ENCODE peak calls at places on chromosomes 7 and 10, in seven cellular contexts. O is HEK293T, Q is WTC11, P is HCT116, E is K562, H is GM12878, I is H1. D is an unnamed sample.

GRCh38 chr7:130344248-130344866 is at the start of gene CPA5:
- DNase-seq in O (no peak), Q (no peak), P (no peak), E (no peak), H (no peak), I (no peak), D (no peak)

GRCh38 chr10:11065567-11065966 is 47.9 kb downstream of the CELF2 start:
- DNase-seq in O (no peak), Q (no peak), P (no peak), E (no peak), H (no peak), I (no peak), D (no peak)

GRCh38 chr7:157689269-157690057 is 352.7 kb downstream of the DNAJB6 start:
- DNase-seq in O (no peak), Q (no peak), P (no peak), E (no peak), H (no peak), I (no peak), D (no peak)

GRCh38 chr7:5228066-5228465 is 38.0 kb downstream of the WIPI2 start:
- DNase-seq in O (no peak), Q (no peak), P (no peak), E (no peak), H (no peak), I (no peak), D (no peak)

GRCh38 chr10:10878944-10879343 is 138.7 kb upstream of the CELF2 start:
- DNase-seq in O (no peak), Q (no peak), P (no peak), E (no peak), H (no peak), I (no peak), D (no peak)

GRCh38 chr10:114043532-114044250 is at the start of gene ADRB1:
- DNase-seq in O (peak; percentile 78), Q (peak; percentile 80), P (peak; percentile 53), E (peak; percentile 15), H (peak; percentile 26), I (no peak), D (peak; percentile 28)

GRCh38 chr7:157568785-157569584 is 232.2 kb downstream of the DNAJB6 start:
- DNase-seq in O (no peak), Q (peak; percentile 44), P (no peak), E (no peak), H (no peak), I (no peak), D (peak; percentile 78)

GRCh38 chr7:6227294-6227846 is 45.1 kb downstream of the CYTH3 start:
- DNase-seq in O (no peak), Q (no peak), P (no peak), E (no peak), H (no peak), I (no peak), D (no peak)

GRCh38 chr10:128922172-128922571 is 544.9 kb upstream of the MGMT start:
- DNase-seq in O (no peak), Q (no peak), P (no peak), E (no peak), H (no peak), I (no peak), D (no peak)

GRCh38 chr10:127266431-127266830 is 70.0 kb upstream of the INSYN2A start:
- DNase-seq in O (no peak), Q (no peak), P (no peak), E (no peak), H (no peak), I (no peak), D (no peak)

GRCh38 chr7:31933481-31933880 is 136.7 kb downstream of the PDE1C start:
- DNase-seq in O (no peak), Q (no peak), P (no peak), E (no peak), H (no peak), I (no peak), D (no peak)

GRCh38 chr10:22427101-22427500 is 81.8 kb downstream of the SPAG6 start:
- DNase-seq in O (peak; percentile 27), Q (no peak), P (peak; percentile 79), E (peak; percentile 75), H (no peak), I (no peak), D (no peak)

GRCh38 chr10:70562036-70562710 is 40.4 kb downstream of the PRF1 start:
- DNase-seq in O (no peak), Q (peak; percentile 6), P (no peak), E (no peak), H (no peak), I (no peak), D (no peak)

GRCh38 chr10:61904711-61905445 is 3.4 kb downstream of the ARID5B start:
- DNase-seq in O (peak; percentile 46), Q (no peak), P (no peak), E (peak; percentile 46), H (peak; percentile 75), I (no peak), D (peak; percentile 75)

GRCh38 chr10:118339096-118339495 is 3.0 kb downstream of the FAM204A start:
- DNase-seq in O (no peak), Q (no peak), P (no peak), E (no peak), H (no peak), I (no peak), D (no peak)

GRCh38 chr10:126617208-126617607 is 53.3 kb downstream of the C10orf90 start:
- DNase-seq in O (no peak), Q (no peak), P (no peak), E (no peak), H (no peak), I (no peak), D (no peak)

GRCh38 chr7:43584200-43584586 is 1.3 kb downstream of the STK17A start:
- DNase-seq in O (no peak), Q (no peak), P (no peak), E (no peak), H (no peak), I (no peak), D (peak; percentile 79)

GRCh38 chr10:23035569-23035968 is 59.8 kb upstream of the MSRB2 start:
- DNase-seq in O (peak; percentile 53), Q (peak; percentile 36), P (peak; percentile 21), E (no peak), H (no peak), I (peak; percentile 13), D (peak; percentile 10)

GRCh38 chr7:4472739-4473138 is 209.4 kb upstream of the FOXK1 start:
- DNase-seq in O (no peak), Q (peak; percentile 48), P (no peak), E (no peak), H (no peak), I (no peak), D (no peak)

GRCh38 chr10:69865450-69865849 is 63.7 kb downstream of the COL13A1 start:
- DNase-seq in O (no peak), Q (no peak), P (no peak), E (no peak), H (no peak), I (no peak), D (no peak)

GRCh38 chr7:82229164-82229563 is 214.4 kb downstream of the CACNA2D1 start:
- DNase-seq in O (no peak), Q (no peak), P (no peak), E (no peak), H (no peak), I (no peak), D (no peak)

GRCh38 chr7:92297736-92298135 is 52.0 kb downstream of the ANKIB1 start:
- DNase-seq in O (no peak), Q (no peak), P (no peak), E (no peak), H (no peak), I (no peak), D (no peak)

GRCh38 chr7:111424768-111425167 is 137.5 kb downstream of the IMMP2L start:
- DNase-seq in O (no peak), Q (no peak), P (no peak), E (no peak), H (no peak), I (no peak), D (peak; percentile 54)

GRCh38 chr7:2757361-2757903 is 69.4 kb downstream of the AMZ1 start:
- DNase-seq in O (no peak), Q (no peak), P (peak; percentile 12), E (no peak), H (no peak), I (no peak), D (no peak)

DNA sequence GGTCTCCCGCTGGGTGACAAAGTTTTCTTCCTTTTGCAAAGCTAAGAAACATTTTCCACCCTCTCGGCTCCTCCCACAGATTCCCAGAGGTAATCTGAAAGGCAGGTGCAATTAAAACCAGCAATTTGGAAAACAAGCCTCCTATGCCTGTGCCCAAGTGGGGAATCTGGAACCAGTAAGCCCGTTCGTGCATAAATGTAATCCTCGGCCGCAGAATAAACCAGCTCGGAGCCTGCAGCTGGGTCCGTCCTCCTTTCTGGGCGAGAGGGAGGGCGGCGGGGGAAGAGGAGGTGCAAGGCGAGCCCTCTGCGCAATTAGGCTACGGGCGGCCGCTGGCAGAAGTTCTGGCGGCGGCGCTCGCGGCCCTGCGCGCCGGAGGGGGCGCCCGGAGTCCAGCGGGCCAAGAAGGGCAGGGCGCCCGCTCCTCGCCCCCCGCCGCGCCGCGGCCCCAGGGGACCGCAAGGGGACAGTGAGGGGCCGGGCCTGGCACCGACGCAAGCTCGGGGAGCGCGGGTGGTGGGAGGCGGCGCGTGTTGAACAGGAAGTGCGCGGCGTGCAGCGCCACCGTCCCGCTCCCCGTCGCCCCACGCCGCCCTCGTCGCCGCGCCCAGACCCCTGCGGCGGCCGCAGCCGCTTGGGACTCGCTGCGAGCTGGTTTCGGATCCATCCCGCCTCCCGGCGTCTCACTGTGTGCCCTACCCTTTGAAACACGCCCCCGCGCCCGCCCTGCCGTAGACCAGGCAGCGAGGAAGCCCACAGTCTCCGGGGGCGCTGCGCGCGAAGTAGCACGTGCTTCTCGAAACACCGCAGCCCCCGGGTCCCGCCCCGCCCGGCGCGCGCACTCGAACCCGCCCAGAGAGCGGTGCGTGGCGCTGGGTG is at the start of gene PRKAG2:
- DNase-seq in O (peak; percentile 82), Q (peak; percentile 50), P (no peak), E (no peak), H (no peak), I (no peak), D (no peak)
- TF ChIP-seq SP1 in O (no peak), Q (no peak), P (no peak), E (no peak), H (no peak), I (no peak), D (no peak)

DNA sequence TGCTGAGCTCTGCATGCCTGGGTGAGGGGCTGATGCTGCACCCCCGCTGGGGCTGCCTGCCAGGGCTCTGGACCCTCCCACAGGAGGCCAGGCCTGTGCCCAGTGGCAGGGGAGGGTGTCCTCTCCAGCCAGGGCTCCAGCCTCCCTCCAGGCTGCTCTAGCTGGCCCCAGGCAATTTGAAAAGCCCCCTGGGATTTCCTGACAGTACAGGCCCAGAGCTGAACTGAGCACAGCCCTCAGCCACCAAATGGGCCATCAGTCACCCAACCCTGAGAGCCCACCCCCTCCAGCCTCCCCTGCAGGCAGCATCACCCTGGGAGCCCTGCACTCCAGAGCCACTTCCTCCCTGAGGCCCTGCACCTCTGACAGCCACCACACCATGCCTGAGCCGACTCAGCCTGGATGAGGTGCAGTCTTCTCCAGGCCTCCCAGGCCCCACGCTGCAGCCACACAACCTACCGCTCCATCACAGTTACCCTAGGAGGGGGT is 101.8 kb upstream of the RET start:
- DNase-seq in O (no peak), Q (peak; percentile 7), P (no peak), E (no peak), H (no peak), I (no peak), D (no peak)
- TF ChIP-seq SP1 in O (no peak), Q (no peak), P (no peak), E (no peak), H (no peak), I (no peak), D (no peak)

GRCh38 chr10:98088186-98088971 is 46.1 kb upstream of the R3HCC1L start:
- DNase-seq in O (no peak), Q (no peak), P (no peak), E (no peak), H (no peak), I (no peak), D (no peak)
- TF ChIP-seq SP1 in O (no peak), Q (no peak), P (no peak), E (no peak), H (no peak), I (no peak), D (no peak)

GRCh38 chr10:794382-794956 is 105.0 kb upstream of the DIP2C start:
- DNase-seq in O (no peak), Q (no peak), P (no peak), E (no peak), H (no peak), I (no peak), D (peak; percentile 57)
- TF ChIP-seq SP1 in O (no peak), Q (no peak), P (no peak), E (no peak), H (no peak), I (no peak), D (no peak)

D was measured in HepG2.